ENCODE peak calls at places on chromosomes 4 and X, in seven cellular contexts. J is lower leg skin, Y is psoas muscle, X is GM06990, Q is astrocyte of the spinal cord, W is WTC11, T is bronchial epithelial cell. I is an unnamed sample.

GRCh38 chr4:147822128-147822527 is 90.2 kb downstream of the ARHGAP10 start:
- DNase-seq in J (peak), Y (peak), X (no peak), Q (peak), W (no peak), T (peak), I (no peak)

GRCh38 chr4:186942745-186943606 is 219.3 kb upstream of the FAT1 start:
- DNase-seq in J (no peak), Y (no peak), X (no peak), Q (peak), W (no peak), T (no peak), I (no peak)

GRCh38 chrX:15405846-15406245 is 21.6 kb upstream of the VEGFD start:
- DNase-seq in J (peak), Y (no peak), X (no peak), Q (no peak), W (no peak), T (no peak), I (no peak)

GRCh38 chrX:70432936-70433847 is 10.1 kb downstream of the GDPD2 start:
- DNase-seq in J (no peak), Y (no peak), X (no peak), Q (no peak), W (no peak), T (no peak), I (no peak)

GRCh38 chr4:153449338-153449737 is 16.8 kb upstream of the TMEM131L start:
- DNase-seq in J (no peak), Y (no peak), X (no peak), Q (no peak), W (no peak), T (no peak), I (no peak)

GRCh38 chr4:17528526-17529165 is 13.7 kb downstream of the CLRN2 start:
- DNase-seq in J (no peak), Y (no peak), X (no peak), Q (no peak), W (no peak), T (no peak), I (no peak)

GRCh38 chr4:148515248-148515647 is 73.0 kb upstream of the NR3C2 start:
- DNase-seq in J (no peak), Y (no peak), X (no peak), Q (peak), W (no peak), T (peak), I (no peak)

GRCh38 chrX:133859860-133860259 is 125.5 kb downstream of the GPC3 start:
- DNase-seq in J (peak), Y (no peak), X (no peak), Q (peak), W (no peak), T (peak), I (no peak)

GRCh38 chr4:7429069-7429416 is 5.7 kb downstream of the PSAPL1 start:
- DNase-seq in J (no peak), Y (no peak), X (no peak), Q (no peak), W (peak), T (no peak), I (no peak)

GRCh38 chr4:94131212-94131611 is 76.5 kb upstream of the SMARCAD1 start:
- DNase-seq in J (no peak), Y (no peak), X (no peak), Q (no peak), W (no peak), T (peak), I (no peak)

GRCh38 chrX:46683023-46683422 is 75.9 kb downstream of the SLC9A7 start:
- DNase-seq in J (no peak), Y (no peak), X (no peak), Q (no peak), W (peak), T (no peak), I (no peak)

GRCh38 chr4:11774346-11774745 is 345.7 kb upstream of the HS3ST1 start:
- DNase-seq in J (no peak), Y (no peak), X (no peak), Q (no peak), W (no peak), T (peak), I (no peak)

DNA sequence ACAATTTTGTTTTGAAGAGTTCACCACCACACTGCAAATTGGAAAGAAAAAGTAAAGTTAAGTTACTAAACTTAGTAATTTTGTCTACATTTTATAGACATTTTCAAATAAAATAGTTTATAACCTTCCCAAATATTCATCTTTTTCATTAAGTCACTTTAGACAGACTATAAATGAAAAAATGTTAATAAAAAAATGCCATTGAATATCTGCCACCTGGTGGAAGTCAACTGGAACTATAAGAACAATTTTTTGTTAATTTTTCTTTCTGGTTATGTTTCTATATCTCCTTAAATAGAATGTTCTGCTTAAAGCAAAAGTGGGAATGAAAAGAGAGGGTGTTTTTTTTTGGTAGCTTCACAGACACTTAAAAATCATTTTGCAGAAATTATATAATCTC is 534.4 kb upstream of the PCDH10 start:
- DNase-seq in J (no peak), Y (no peak), X (no peak), Q (peak), W (no peak), T (peak), I (no peak)
- TF ChIP-seq CTCF in J (no peak), Y (no peak), X (no peak), Q (peak), W (peak), T (no peak), I (no peak)

DNA sequence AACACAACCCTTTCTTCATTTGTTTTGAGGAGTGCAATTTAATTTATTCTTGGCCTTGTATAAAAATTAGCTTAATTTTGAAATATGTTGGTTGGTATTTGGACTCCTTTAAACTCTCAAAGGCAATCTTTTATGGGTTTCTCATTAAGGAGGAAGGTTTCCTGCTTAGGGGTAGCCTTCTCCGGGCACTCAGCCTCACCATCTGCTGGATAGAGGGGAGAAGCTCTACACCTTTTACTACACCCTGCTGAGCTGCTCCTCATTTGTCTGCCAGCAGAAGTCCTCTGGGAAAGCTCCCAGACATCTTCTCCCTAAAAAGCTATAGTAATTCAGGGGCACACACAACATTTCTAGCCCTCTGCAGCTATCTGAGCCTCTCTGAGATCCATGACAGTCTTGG is 179.1 kb downstream of the SOWAHB start:
- DNase-seq in J (no peak), Y (no peak), X (no peak), Q (no peak), W (no peak), T (no peak), I (no peak)
- TF ChIP-seq CTCF in J (no peak), Y (no peak), X (no peak), Q (no peak), W (no peak), T (no peak), I (no peak)

DNA sequence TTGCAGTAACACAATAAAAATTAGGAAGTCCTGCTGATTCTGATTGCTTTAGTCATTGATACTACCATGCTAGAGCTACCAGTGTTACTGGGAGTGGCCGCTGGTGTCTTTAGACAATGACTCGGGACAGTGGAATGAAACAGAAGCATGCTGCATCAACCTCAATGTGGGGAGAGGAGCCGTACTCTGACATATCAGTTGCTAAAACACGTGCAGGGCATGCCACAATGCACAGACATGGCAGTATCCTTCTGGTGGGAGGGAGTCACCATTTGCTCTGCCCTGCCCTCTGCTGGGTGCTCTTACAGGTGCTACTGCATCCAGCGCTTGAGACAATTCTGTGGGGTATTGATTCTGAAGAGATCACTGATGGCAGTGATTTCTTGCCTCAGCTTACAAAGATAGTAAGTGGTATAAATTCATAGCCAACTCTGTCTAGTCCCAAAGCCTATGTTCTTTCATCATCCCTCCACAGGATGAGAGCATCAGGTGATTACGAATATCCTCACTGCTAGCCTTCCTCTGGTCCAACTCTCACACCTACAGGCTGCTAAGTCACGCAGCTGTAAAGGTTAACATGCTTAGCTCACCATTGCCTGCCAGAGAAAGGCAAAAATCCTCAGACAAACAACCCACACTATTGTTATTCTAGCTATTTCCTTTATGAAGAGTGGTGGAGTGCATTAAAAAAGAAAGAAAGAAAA is 43.7 kb downstream of the NSG1 start:
- DNase-seq in J (no peak), Y (no peak), X (no peak), Q (peak), W (peak), T (peak), I (peak)
- TF ChIP-seq CTCF in J (no peak), Y (peak), X (peak), Q (peak), W (peak), T (peak), I (peak)

GRCh38 chrX:112731793-112732192 is 52.1 kb upstream of the LHFPL1 start:
- DNase-seq in J (no peak), Y (no peak), X (no peak), Q (peak), W (no peak), T (no peak), I (no peak)
- TF ChIP-seq CTCF in J (no peak), Y (peak), X (peak), Q (peak), W (no peak), T (no peak), I (no peak)

GRCh38 chr4:98289375-98289774 is 28.2 kb downstream of the RAP1GDS1 start:
- DNase-seq in J (no peak), Y (no peak), X (peak), Q (no peak), W (no peak), T (no peak), I (peak)
- TF ChIP-seq CTCF in J (no peak), Y (no peak), X (no peak), Q (no peak), W (no peak), T (no peak), I (no peak)

DNA sequence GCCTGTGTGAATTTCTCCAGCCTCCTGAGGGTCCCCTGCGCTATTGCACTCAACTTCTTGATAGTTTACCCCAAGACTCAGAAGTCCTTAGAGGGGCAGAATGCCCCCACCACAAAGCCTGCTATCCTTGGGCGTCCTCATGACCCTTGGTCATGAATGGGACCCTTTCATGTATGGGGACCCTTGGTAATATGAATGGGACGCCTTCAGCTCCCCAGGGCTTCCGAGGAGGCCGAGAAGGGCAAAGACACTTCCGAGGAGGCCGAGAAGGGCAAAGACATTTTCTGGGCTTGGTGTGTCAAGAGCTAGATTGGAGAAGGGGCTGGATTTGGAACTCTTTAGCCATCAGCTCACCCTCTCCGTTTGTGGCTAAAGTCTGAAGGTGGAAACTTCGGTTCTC is 8.6 kb downstream of the SHOX start:
- DNase-seq in J (no peak), Y (no peak), X (no peak), Q (no peak), W (no peak), T (no peak), I (no peak)
- TF ChIP-seq CTCF in J (no peak), Y (no peak), X (no peak), Q (no peak), W (no peak), T (no peak), I (no peak)

GRCh38 chr4:118942465-118942864 is 53.8 kb downstream of the SYNPO2 start:
- DNase-seq in J (no peak), Y (no peak), X (no peak), Q (peak), W (no peak), T (peak), I (no peak)

GRCh38 chr4:118941149-118941548 is 52.5 kb downstream of the SYNPO2 start:
- DNase-seq in J (peak), Y (no peak), X (no peak), Q (no peak), W (no peak), T (peak), I (no peak)

GRCh38 chr4:118947095-118947494 is 58.4 kb downstream of the SYNPO2 start:
- DNase-seq in J (no peak), Y (no peak), X (no peak), Q (no peak), W (no peak), T (no peak), I (no peak)

GRCh38 chr4:118939169-118939779 is 50.6 kb downstream of the SYNPO2 start:
- DNase-seq in J (no peak), Y (no peak), X (no peak), Q (no peak), W (no peak), T (no peak), I (no peak)

GRCh38 chr4:118941799-118942198 is 53.1 kb downstream of the SYNPO2 start:
- DNase-seq in J (no peak), Y (no peak), X (no peak), Q (peak), W (no peak), T (no peak), I (no peak)
- TF ChIP-seq CTCF in J (no peak), Y (no peak), X (no peak), Q (no peak), W (no peak), T (no peak), I (no peak)

GRCh38 chr4:39638358-39639239 is at the start of gene SMIM14:
- DNase-seq in J (peak), Y (peak), X (peak), Q (peak), W (peak), T (peak), I (peak)
- TF ChIP-seq CTCF in J (no peak), Y (peak), X (peak), Q (no peak), W (no peak), T (no peak), I (no peak)

GRCh38 chr4:25020240-25020639 is 10.5 kb downstream of the LGI2 start:
- DNase-seq in J (no peak), Y (no peak), X (no peak), Q (no peak), W (no peak), T (peak), I (no peak)
- TF ChIP-seq CTCF in J (no peak), Y (no peak), X (no peak), Q (no peak), W (no peak), T (no peak), I (no peak)

GRCh38 chr4:165698272-165698671 is 174.8 kb upstream of the TLL1 start:
- DNase-seq in J (no peak), Y (no peak), X (no peak), Q (no peak), W (no peak), T (no peak), I (no peak)

DNA sequence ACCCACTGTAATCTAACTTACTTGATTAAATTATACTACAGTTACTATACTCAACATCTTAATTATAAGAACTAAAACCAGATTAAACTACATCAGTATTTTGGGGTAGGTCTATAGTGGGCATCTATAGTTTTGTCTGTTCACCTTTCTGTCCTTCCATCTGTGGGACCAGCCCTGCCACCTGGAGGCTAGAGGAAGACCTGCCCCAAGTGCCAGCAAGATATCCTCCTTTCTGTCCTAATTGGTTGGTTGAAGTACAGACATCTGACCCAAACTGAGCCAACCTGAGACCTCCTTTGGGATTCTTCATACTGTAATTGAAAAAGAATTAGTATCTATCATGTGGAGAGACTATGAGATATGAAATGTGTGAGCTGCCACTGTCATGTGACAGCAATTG is 172.2 kb upstream of the TLL1 start:
- DNase-seq in J (no peak), Y (no peak), X (no peak), Q (no peak), W (peak), T (peak), I (no peak)
- TF ChIP-seq CTCF in J (no peak), Y (no peak), X (peak), Q (peak), W (no peak), T (peak), I (no peak)